ENCODE peak calls at places on chromosomes 4 and X, in seven cellular contexts. Z, S, K, G, L, O and E are unnamed samples.
A peak's percentile ranks its signal among the peaks of the same experiment; 100 is the strongest.

GRCh38 chr4:142016031-142016430 is 379.6 kb downstream of the IL15 start:
- DNase-seq in Z (no peak), O (no peak), K (no peak), L (no peak), S (no peak), G (no peak), E (no peak)

GRCh38 chrX:111382277-111382676 is 29.7 kb downstream of the DCX start:
- DNase-seq in S (no peak), Z (no peak), K (no peak), G (no peak), O (no peak), L (no peak), E (no peak)

GRCh38 chr4:113049421-113050355 is at the start of gene ANK2:
- DNase-seq in L (no peak), O (no peak), Z (no peak), K (no peak), S (no peak), G (no peak), E (no peak)

GRCh38 chr4:170990989-170991589 is 822.1 kb upstream of the GALNTL6 start:
- DNase-seq in S (no peak), G (no peak), L (no peak), K (no peak), O (no peak), Z (no peak), E (peak; percentile 47)

GRCh38 chrX:107648332-107648731 is 20.0 kb downstream of the PRPS1 start:
- DNase-seq in G (no peak), Z (no peak), L (no peak), S (no peak), O (no peak), K (no peak), E (no peak)

GRCh38 chr4:184019667-184020665 is 114.9 kb downstream of the STOX2 start:
- DNase-seq in O (no peak), Z (no peak), S (no peak), L (no peak), K (no peak), G (no peak), E (no peak)

GRCh38 chr4:10105421-10105820 is 11.2 kb downstream of the WDR1 start:
- DNase-seq in K (no peak), Z (no peak), G (no peak), S (no peak), L (no peak), O (no peak), E (no peak)

GRCh38 chr4:56505269-56506109 is at the start of gene ARL9:
- DNase-seq in K (peak; percentile 69), Z (no peak), O (peak; percentile 59), G (no peak), L (no peak), S (peak; percentile 81), E (peak; percentile 50)

GRCh38 chrX:9681011-9681410 is 84.6 kb downstream of the GPR143 start:
- DNase-seq in O (no peak), K (no peak), Z (no peak), S (no peak), G (no peak), L (no peak), E (peak; percentile 35)

GRCh38 chr4:14265651-14266050 is 638.1 kb upstream of the BOD1L1 start:
- DNase-seq in Z (no peak), K (no peak), S (no peak), L (no peak), O (no peak), G (no peak), E (no peak)

GRCh38 chr4:84384801-84385582 is 114.1 kb downstream of the NKX6-1 start:
- DNase-seq in G (no peak), K (no peak), L (no peak), Z (no peak), S (no peak), O (no peak), E (no peak)

GRCh38 chr4:140156529-140157171 is 2.7 kb upstream of the MAML3 start:
- DNase-seq in S (no peak), Z (no peak), O (peak; percentile 79), G (no peak), L (peak; percentile 46), K (peak; percentile 22), E (no peak)

GRCh38 chrX:94051926-94052325 is 377.9 kb downstream of the FAM133A start:
- DNase-seq in K (no peak), S (no peak), G (no peak), O (no peak), Z (no peak), L (no peak), E (no peak)

GRCh38 chr4:1975391-1975801 is 33.4 kb downstream of the NELFA start:
- DNase-seq in Z (no peak), O (no peak), K (no peak), G (no peak), S (peak; percentile 74), L (no peak), E (no peak)

GRCh38 chr4:72974694-72975487 is 94.6 kb downstream of the COX18 start:
- DNase-seq in O (no peak), L (peak; percentile 4), Z (no peak), K (no peak), S (no peak), G (no peak), E (peak; percentile 54)

GRCh38 chrX:71637848-71638247 is 19.5 kb upstream of the CXCR3 start:
- DNase-seq in K (no peak), S (no peak), O (no peak), Z (no peak), G (no peak), L (no peak), E (no peak)

GRCh38 chrX:10174051-10174450 is 17.3 kb downstream of the CLCN4 start:
- DNase-seq in O (no peak), K (no peak), L (no peak), Z (no peak), G (no peak), S (no peak), E (no peak)

GRCh38 chrX:78922754-78923153 is 22.4 kb upstream of the P2RY10 start:
- DNase-seq in O (no peak), S (no peak), G (no peak), L (no peak), Z (no peak), K (no peak), E (no peak)

GRCh38 chr4:139808381-139809206 is 143.0 kb downstream of the MGST2 start:
- DNase-seq in L (no peak), Z (peak; percentile 77), K (no peak), S (no peak), G (no peak), O (no peak), E (no peak)

GRCh38 chrX:67692246-67692645 is 148.4 kb downstream of the AR start:
- DNase-seq in S (no peak), G (no peak), L (no peak), K (no peak), Z (no peak), O (no peak), E (peak; percentile 61)

GRCh38 chrX:21056636-21057035 is 317.6 kb upstream of the CNKSR2 start:
- DNase-seq in O (no peak), G (no peak), Z (no peak), K (no peak), L (no peak), S (no peak), E (no peak)

GRCh38 chr4:42150653-42151567 is 1.5 kb downstream of the BEND4 start:
- DNase-seq in S (no peak), K (no peak), O (peak; percentile 52), G (no peak), Z (no peak), L (peak; percentile 28), E (no peak)

GRCh38 chr4:94924566-94924965 is 166.8 kb downstream of the BMPR1B start:
- DNase-seq in G (no peak), O (no peak), Z (no peak), K (no peak), S (no peak), L (no peak), E (peak; percentile 22)

GRCh38 chr4:978957-979701 is 5.8 kb upstream of the DGKQ start:
- DNase-seq in G (no peak), K (no peak), Z (no peak), O (no peak), S (no peak), L (peak; percentile 8), E (no peak)

GRCh38 chr4:165839615-165840333 is 33.3 kb upstream of the TLL1 start:
- DNase-seq in K (no peak), S (no peak), L (no peak), Z (no peak), G (no peak), O (no peak), E (peak; percentile 17)

GRCh38 chrX:71665747-71666146 is 1.6 kb upstream of the LOC101059915 start:
- DNase-seq in G (no peak), L (no peak), K (no peak), Z (no peak), O (no peak), S (no peak), E (no peak)

GRCh38 chrX:47991263-47992092 is 12.3 kb downstream of the ZNF182 start:
- DNase-seq in K (no peak), S (no peak), G (no peak), L (no peak), O (no peak), Z (no peak), E (peak; percentile 83)

GRCh38 chrX:15336023-15336413 is 695 bp upstream of the PIGA start:
- DNase-seq in K (peak; percentile 13), G (no peak), L (no peak), Z (no peak), O (peak; percentile 49), S (no peak), E (peak; percentile 72)

GRCh38 chrX:1378306-1378758 is 13.6 kb downstream of the SLC25A6 start:
- DNase-seq in Z (no peak), K (no peak), S (no peak), L (no peak), O (no peak), G (no peak), E (no peak)

GRCh38 chrX:123361371-123361770 is 177.3 kb downstream of the GRIA3 start:
- DNase-seq in Z (no peak), G (no peak), L (no peak), S (no peak), O (no peak), K (no peak), E (peak; percentile 16)

GRCh38 chrX:31266172-31267076 is 194.6 kb upstream of the FTHL17 start:
- DNase-seq in O (peak; percentile 32), K (peak; percentile 5), S (peak; percentile 82), L (no peak), Z (no peak), G (no peak), E (peak; percentile 35)

GRCh38 chr4:91114386-91114785 is 987.2 kb downstream of the CCSER1 start:
- DNase-seq in L (no peak), G (no peak), S (no peak), K (no peak), O (no peak), Z (no peak), E (no peak)